ENCODE peak calls at places on chromosomes 12 and 14, in four cellular contexts. One of them, this sample, is unnamed.
A peak's percentile ranks its signal among the peaks of the same experiment; 100 is the strongest.

GRCh38 chr12:74817499-74817898 is 279.9 kb downstream of the ATXN7L3B start:
- DNase-seq in WTC11: no peak
- DNase-seq in K562: no peak
- DNase-seq in HepG2: no peak
- DNase-seq in this sample: no peak

GRCh38 chr14:104358528-104359300 is 220.3 kb downstream of the KIF26A start:
- DNase-seq in WTC11: no peak
- DNase-seq in K562: no peak
- DNase-seq in HepG2: no peak
- DNase-seq in this sample: no peak

GRCh38 chr12:7171854-7172253 is 17.6 kb upstream of the PEX5 start:
- DNase-seq in WTC11: no peak
- DNase-seq in K562: no peak
- DNase-seq in HepG2: no peak
- DNase-seq in this sample: no peak

GRCh38 chr12:64611430-64612286 is 1.4 kb downstream of the RASSF3 start:
- DNase-seq in WTC11: peak; percentile 13
- DNase-seq in K562: peak; percentile 61
- DNase-seq in HepG2: no peak
- DNase-seq in this sample: no peak

GRCh38 chr12:12518919-12519318 is 43.7 kb downstream of the DUSP16 start:
- DNase-seq in WTC11: no peak
- DNase-seq in K562: no peak
- DNase-seq in HepG2: no peak
- DNase-seq in this sample: no peak

GRCh38 chr12:28129031-28129430 is 61.2 kb upstream of the CCDC91 start:
- DNase-seq in WTC11: no peak
- DNase-seq in K562: no peak
- DNase-seq in HepG2: no peak
- DNase-seq in this sample: no peak

GRCh38 chr12:124699878-124700277 is 132.5 kb upstream of the NCOR2 start:
- DNase-seq in WTC11: no peak
- DNase-seq in K562: peak; percentile 22
- DNase-seq in HepG2: no peak
- DNase-seq in this sample: no peak

GRCh38 chr14:104882325-104882973 is 17.4 kb downstream of the CEP170B start:
- DNase-seq in WTC11: peak; percentile 79
- DNase-seq in K562: peak; percentile 67
- DNase-seq in HepG2: no peak
- DNase-seq in this sample: no peak

GRCh38 chr14:102717211-102717610 is 60.0 kb upstream of the TRAF3 start:
- DNase-seq in WTC11: no peak
- DNase-seq in K562: peak; percentile 38
- DNase-seq in HepG2: no peak
- DNase-seq in this sample: no peak

GRCh38 chr12:80709811-80710726 is 2.6 kb downstream of the MYF6 start:
- DNase-seq in WTC11: peak; percentile 62
- DNase-seq in K562: peak; percentile 11
- DNase-seq in HepG2: peak; percentile 9
- DNase-seq in this sample: peak; percentile 28

GRCh38 chr12:42281844-42282243 is 43.8 kb upstream of the YAF2 start:
- DNase-seq in WTC11: no peak
- DNase-seq in K562: no peak
- DNase-seq in HepG2: no peak
- DNase-seq in this sample: no peak

GRCh38 chr14:72741836-72742681 is 151.8 kb downstream of the DPF3 start:
- DNase-seq in WTC11: no peak
- DNase-seq in K562: peak; percentile 85
- DNase-seq in HepG2: no peak
- DNase-seq in this sample: no peak

GRCh38 chr14:64569108-64570045 is 19.6 kb downstream of the PPP1R36 start:
- DNase-seq in WTC11: no peak
- DNase-seq in K562: no peak
- DNase-seq in HepG2: peak; percentile 10
- DNase-seq in this sample: no peak

GRCh38 chr12:57887631-57888406 is 41.3 kb upstream of the CTDSP2 start:
- DNase-seq in WTC11: peak; percentile 19
- DNase-seq in K562: no peak
- DNase-seq in HepG2: no peak
- DNase-seq in this sample: no peak

GRCh38 chr14:35355981-35356839 is 48.3 kb downstream of the NFKBIA start:
- DNase-seq in WTC11: no peak
- DNase-seq in K562: peak; percentile 82
- DNase-seq in HepG2: peak; percentile 91
- DNase-seq in this sample: no peak

GRCh38 chr12:56213878-56214277 is 7.8 kb downstream of the RNF41 start:
- DNase-seq in WTC11: no peak
- DNase-seq in K562: no peak
- DNase-seq in HepG2: no peak
- DNase-seq in this sample: no peak

GRCh38 chr12:870378-870777 is 79.1 kb downstream of the RAD52 start:
- DNase-seq in WTC11: no peak
- DNase-seq in K562: no peak
- DNase-seq in HepG2: no peak
- DNase-seq in this sample: no peak

GRCh38 chr12:67070307-67070600 is 198.9 kb upstream of the CAND1 start:
- DNase-seq in WTC11: no peak
- DNase-seq in K562: no peak
- DNase-seq in HepG2: no peak
- DNase-seq in this sample: no peak
- TF ChIP-seq ELF4 in WTC11: no peak
- TF ChIP-seq ELF4 in K562: no peak
- TF ChIP-seq ELF4 in HepG2: no peak
- TF ChIP-seq ELF4 in this sample: no peak

DNA sequence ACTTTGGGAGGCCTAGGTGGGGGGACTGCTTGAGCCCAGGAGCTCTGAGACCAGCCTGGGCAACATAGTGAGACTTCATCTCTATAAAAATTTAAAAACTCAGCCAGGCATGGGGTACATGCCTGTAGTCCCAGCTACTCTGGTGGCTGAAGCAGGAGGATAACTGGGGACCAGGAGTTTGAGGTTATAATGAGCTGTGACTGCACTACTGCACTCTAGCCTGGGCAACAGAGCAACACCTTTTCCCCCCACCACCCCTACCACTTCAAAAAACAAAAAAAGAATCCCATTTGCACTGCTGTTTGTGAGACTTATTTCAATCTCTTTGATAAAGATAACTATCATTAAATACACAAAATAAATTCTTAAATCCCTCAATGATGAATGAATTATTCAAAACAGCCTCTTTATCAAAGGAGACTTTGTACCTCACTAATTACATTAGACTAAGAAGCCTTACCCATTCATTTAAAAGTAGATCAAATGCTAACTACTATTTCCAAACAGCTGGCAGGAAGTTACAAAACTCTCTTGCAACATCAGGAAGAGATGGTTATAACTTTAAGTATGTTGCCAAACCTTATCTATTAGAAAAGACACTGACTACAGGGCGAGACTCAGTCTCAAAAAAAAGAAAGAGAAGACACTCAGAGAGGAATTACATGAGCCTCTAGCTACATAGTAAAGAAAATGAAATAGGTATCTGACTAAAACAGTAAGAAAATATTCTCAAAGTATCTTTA is 14.7 kb downstream of the BLTP3B start:
- DNase-seq in WTC11: no peak
- DNase-seq in K562: no peak
- DNase-seq in HepG2: peak; percentile 44
- DNase-seq in this sample: no peak
- TF ChIP-seq ELF4 in WTC11: no peak
- TF ChIP-seq ELF4 in K562: no peak
- TF ChIP-seq ELF4 in HepG2: no peak
- TF ChIP-seq ELF4 in this sample: no peak

DNA sequence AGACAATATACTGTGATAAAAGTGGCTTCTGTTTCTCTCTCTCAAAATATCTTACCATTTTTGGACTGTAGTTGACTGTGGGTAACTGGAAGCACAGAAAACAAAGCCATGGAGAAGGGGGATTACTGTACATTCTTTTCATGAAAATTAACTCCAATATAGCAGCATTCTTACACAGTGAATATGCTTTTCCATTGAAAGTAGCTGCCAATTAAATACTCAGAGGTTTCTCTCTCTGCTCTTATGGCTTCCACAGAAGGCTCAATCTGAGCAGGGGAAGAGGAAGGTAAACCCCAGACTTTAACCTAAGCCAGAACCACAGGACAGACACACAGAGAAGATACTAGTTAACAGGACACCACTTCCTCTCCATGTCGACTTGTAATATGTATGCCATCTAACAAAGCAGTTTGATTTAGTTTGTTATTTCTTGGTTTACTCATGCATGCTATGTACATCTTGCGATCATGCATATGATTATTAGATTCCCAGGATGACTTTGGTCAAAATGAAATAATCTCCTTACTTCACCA is 150.2 kb downstream of the SSPN start:
- DNase-seq in WTC11: no peak
- DNase-seq in K562: no peak
- DNase-seq in HepG2: no peak
- DNase-seq in this sample: no peak
- TF ChIP-seq ELF4 in WTC11: no peak
- TF ChIP-seq ELF4 in K562: no peak
- TF ChIP-seq ELF4 in HepG2: no peak
- TF ChIP-seq ELF4 in this sample: no peak

GRCh38 chr14:101135796-101136742 is 232.5 kb upstream of the RTL1 start:
- DNase-seq in WTC11: no peak
- DNase-seq in K562: no peak
- DNase-seq in HepG2: no peak
- DNase-seq in this sample: peak; percentile 2
- TF ChIP-seq ELF4 in WTC11: no peak
- TF ChIP-seq ELF4 in K562: no peak
- TF ChIP-seq ELF4 in HepG2: no peak
- TF ChIP-seq ELF4 in this sample: no peak

This sample was measured in HEK293T.